ENCODE peak calls at places on chromosomes 16 and 17, in five cellular contexts. One of them, this sample, is unnamed.
A peak's percentile ranks its signal among the peaks of the same experiment; 100 is the strongest.

GRCh38 chr16:23562505-23562904 is 5.0 kb downstream of the UBFD1 start:
- DNase-seq in Panc1: no peak
- DNase-seq in NCI-H1694 treated with DMSO at 0.1 percent for 48 hours: no peak
- DNase-seq in GM12865: no peak
- DNase-seq in hypothalamus: no peak
- DNase-seq in this sample: no peak

GRCh38 chr16:12188674-12189249 is 212.2 kb downstream of the SNX29 start:
- DNase-seq in Panc1: no peak
- DNase-seq in NCI-H1694 treated with DMSO at 0.1 percent for 48 hours: no peak
- DNase-seq in GM12865: no peak
- DNase-seq in hypothalamus: no peak
- DNase-seq in this sample: no peak

GRCh38 chr17:32020943-32021617 is 13.9 kb downstream of the LRRC37B start:
- DNase-seq in Panc1: no peak
- DNase-seq in NCI-H1694 treated with DMSO at 0.1 percent for 48 hours: no peak
- DNase-seq in GM12865: no peak
- DNase-seq in hypothalamus: no peak
- DNase-seq in this sample: no peak

GRCh38 chr16:73191111-73192046 is 143.5 kb upstream of the ZFHX3 start:
- DNase-seq in Panc1: no peak
- DNase-seq in NCI-H1694 treated with DMSO at 0.1 percent for 48 hours: no peak
- DNase-seq in GM12865: peak; percentile 9
- DNase-seq in hypothalamus: no peak
- DNase-seq in this sample: no peak

GRCh38 chr17:82902972-82903874 is 63.4 kb upstream of the ZNF750 start:
- DNase-seq in Panc1: no peak
- DNase-seq in NCI-H1694 treated with DMSO at 0.1 percent for 48 hours: no peak
- DNase-seq in GM12865: no peak
- DNase-seq in hypothalamus: no peak
- DNase-seq in this sample: no peak

GRCh38 chr16:48597563-48598392 is 12.2 kb downstream of the N4BP1 start:
- DNase-seq in Panc1: no peak
- DNase-seq in NCI-H1694 treated with DMSO at 0.1 percent for 48 hours: no peak
- DNase-seq in GM12865: no peak
- DNase-seq in hypothalamus: no peak
- DNase-seq in this sample: no peak

GRCh38 chr17:56309897-56310296 is 156.6 kb downstream of the ANKFN1 start:
- DNase-seq in Panc1: no peak
- DNase-seq in NCI-H1694 treated with DMSO at 0.1 percent for 48 hours: no peak
- DNase-seq in GM12865: no peak
- DNase-seq in hypothalamus: no peak
- DNase-seq in this sample: no peak

GRCh38 chr17:47872019-47872650 is 21.2 kb upstream of the SP6 start:
- DNase-seq in Panc1: no peak
- DNase-seq in NCI-H1694 treated with DMSO at 0.1 percent for 48 hours: no peak
- DNase-seq in GM12865: no peak
- DNase-seq in hypothalamus: no peak
- DNase-seq in this sample: no peak

GRCh38 chr17:73986641-73987177 is 216.8 kb upstream of the RPL38 start:
- DNase-seq in Panc1: no peak
- DNase-seq in NCI-H1694 treated with DMSO at 0.1 percent for 48 hours: no peak
- DNase-seq in GM12865: no peak
- DNase-seq in hypothalamus: no peak
- DNase-seq in this sample: no peak

GRCh38 chr17:76331083-76331482 is 22.6 kb downstream of the PRPSAP1 start:
- DNase-seq in Panc1: no peak
- DNase-seq in NCI-H1694 treated with DMSO at 0.1 percent for 48 hours: no peak
- DNase-seq in GM12865: no peak
- DNase-seq in hypothalamus: no peak
- DNase-seq in this sample: no peak

GRCh38 chr16:55062446-55062845 is 131.8 kb downstream of the IRX5 start:
- DNase-seq in Panc1: no peak
- DNase-seq in NCI-H1694 treated with DMSO at 0.1 percent for 48 hours: no peak
- DNase-seq in GM12865: no peak
- DNase-seq in hypothalamus: no peak
- DNase-seq in this sample: no peak

GRCh38 chr17:34163681-34164080 is 91.4 kb upstream of the CCL2 start:
- DNase-seq in Panc1: no peak
- DNase-seq in NCI-H1694 treated with DMSO at 0.1 percent for 48 hours: no peak
- DNase-seq in GM12865: peak; percentile 10
- DNase-seq in hypothalamus: no peak
- DNase-seq in this sample: no peak

GRCh38 chr17:73249700-73250099 is 12.0 kb downstream of the CPSF4L start:
- DNase-seq in Panc1: no peak
- DNase-seq in NCI-H1694 treated with DMSO at 0.1 percent for 48 hours: no peak
- DNase-seq in GM12865: no peak
- DNase-seq in hypothalamus: no peak
- DNase-seq in this sample: no peak

GRCh38 chr17:36980281-36980761 is 31.6 kb downstream of the AATF start:
- DNase-seq in Panc1: no peak
- DNase-seq in NCI-H1694 treated with DMSO at 0.1 percent for 48 hours: no peak
- DNase-seq in GM12865: no peak
- DNase-seq in hypothalamus: no peak
- DNase-seq in this sample: no peak

GRCh38 chr17:64786337-64786736 is 124.2 kb upstream of the SMURF2 start:
- DNase-seq in Panc1: no peak
- DNase-seq in NCI-H1694 treated with DMSO at 0.1 percent for 48 hours: no peak
- DNase-seq in GM12865: no peak
- DNase-seq in hypothalamus: no peak
- DNase-seq in this sample: no peak

GRCh38 chr16:69482410-69482951 is 58.1 kb downstream of the CYB5B start:
- DNase-seq in Panc1: no peak
- DNase-seq in NCI-H1694 treated with DMSO at 0.1 percent for 48 hours: peak; percentile 5
- DNase-seq in GM12865: no peak
- DNase-seq in hypothalamus: no peak
- DNase-seq in this sample: peak; percentile 87

This sample was measured in left cardiac atrium.